ENCODE peak calls at places on chromosome 20, in four cellular contexts. J is nephron progenitor cell, Y is fibroblast of mammary gland, I is posterior vena cava. C is an unnamed sample.

GRCh38 chr20:59632426-59633113 is 28.2 kb downstream of the PHACTR3 start:
- DNase-seq in Y (no peak), J (no peak), I (peak), C (no peak)

GRCh38 chr20:48618052-48618451 is 209.7 kb downstream of the PREX1 start:
- DNase-seq in Y (no peak), I (peak), J (no peak), C (no peak)

GRCh38 chr20:23122959-23123655 is 37.0 kb upstream of the CD93 start:
- DNase-seq in J (no peak), Y (no peak), I (no peak), C (no peak)

GRCh38 chr20:39117486-39117885 is 155.3 kb downstream of the DHX35 start:
- DNase-seq in J (no peak), I (no peak), Y (peak), C (no peak)

GRCh38 chr20:39607124-39607523 is 645.0 kb downstream of the DHX35 start:
- DNase-seq in J (no peak), Y (peak), I (no peak), C (no peak)

GRCh38 chr20:62951143-62951895 is 1.2 kb upstream of the SLC17A9 start:
- DNase-seq in J (no peak), Y (no peak), I (no peak), C (no peak)

GRCh38 chr20:3177746-3178477 is 4.6 kb upstream of the LZTS3 start:
- DNase-seq in I (peak), J (no peak), Y (no peak), C (no peak)

GRCh38 chr20:37938181-37938775 is 35.4 kb downstream of the VSTM2L start:
- DNase-seq in J (no peak), I (no peak), Y (no peak), C (no peak)

GRCh38 chr20:31948008-31948407 is 3.8 kb downstream of the PDRG1 start:
- DNase-seq in I (no peak), Y (peak), J (no peak), C (no peak)

GRCh38 chr20:44610313-44610965 is 28.1 kb downstream of the PKIG start:
- DNase-seq in Y (no peak), J (no peak), I (no peak), C (peak)

GRCh38 chr20:46004813-46005505 is 3.7 kb upstream of the MMP9 start:
- DNase-seq in Y (no peak), I (no peak), J (no peak), C (peak)

GRCh38 chr20:61917459-61917858 is 148.2 kb downstream of the TAF4 start:
- DNase-seq in Y (no peak), J (no peak), I (no peak), C (no peak)

GRCh38 chr20:2707353-2708072 is 14.9 kb downstream of the EBF4 start:
- DNase-seq in I (no peak), J (no peak), Y (no peak), C (no peak)

GRCh38 chr20:53738945-53739798 is 145.5 kb upstream of the ZNF217 start:
- DNase-seq in J (no peak), I (no peak), Y (no peak), C (no peak)

GRCh38 chr20:35001596-35002362 is 46.1 kb downstream of the MYH7B start:
- DNase-seq in I (no peak), Y (no peak), J (no peak), C (no peak)

GRCh38 chr20:32501709-32502108 is 83.4 kb downstream of the NOL4L start:
- DNase-seq in J (no peak), I (no peak), Y (peak), C (no peak)

GRCh38 chr20:53989401-53989800 is 81.0 kb downstream of the BCAS1 start:
- DNase-seq in Y (no peak), I (no peak), J (no peak), C (no peak)

GRCh38 chr20:36017034-36017951 is 48.9 kb downstream of the CNBD2 start:
- DNase-seq in J (no peak), I (peak), Y (peak), C (no peak)

GRCh38 chr20:38209054-38209675 is 44.1 kb upstream of the TGM2 start:
- DNase-seq in Y (no peak), J (no peak), I (peak), C (no peak)

GRCh38 chr20:20317195-20318113 is 50.5 kb upstream of the INSM1 start:
- DNase-seq in I (no peak), Y (no peak), J (no peak), C (no peak)

GRCh38 chr20:49981218-49982071 is 1.3 kb upstream of the SNAI1 start:
- DNase-seq in J (no peak), Y (no peak), I (no peak), C (no peak)

GRCh38 chr20:44017905-44018683 is 103.4 kb downstream of the TOX2 start:
- DNase-seq in J (no peak), Y (peak), I (no peak), C (no peak)

GRCh38 chr20:40897177-40897700 is 131.4 kb upstream of the TOP1 start:
- DNase-seq in J (peak), Y (peak), I (no peak), C (no peak)

GRCh38 chr20:64112691-64113443 is 5.5 kb upstream of the NPBWR2 start:
- DNase-seq in Y (no peak), I (peak), J (no peak), C (no peak)

GRCh38 chr20:44176833-44177533 is 10.0 kb downstream of the JPH2 start:
- DNase-seq in J (no peak), Y (no peak), I (no peak), C (no peak)

GRCh38 chr20:58638467-58639181 is 12.5 kb upstream of the STX16 start:
- DNase-seq in J (no peak), I (no peak), Y (no peak), C (no peak)

GRCh38 chr20:62516345-62516744 is 40.5 kb upstream of the GATA5 start:
- DNase-seq in J (no peak), Y (no peak), I (no peak), C (no peak)

GRCh38 chr20:59703046-59703445 is 98.7 kb downstream of the PHACTR3 start:
- DNase-seq in I (no peak), J (no peak), Y (no peak), C (no peak)

GRCh38 chr20:33175123-33175522 is 7.2 kb downstream of the BPIFA2 start:
- DNase-seq in Y (no peak), I (no peak), J (no peak), C (no peak)

GRCh38 chr20:34703573-34704176 is 469 bp upstream of the TP53INP2 start:
- DNase-seq in I (no peak), J (peak), Y (peak), C (peak)

GRCh38 chr20:57650266-57650665 is 30.0 kb upstream of the ZBP1 start:
- DNase-seq in Y (no peak), I (peak), J (no peak), C (no peak)

GRCh38 chr20:62426678-62427077 is 661 bp downstream of the RBBP8NL start:
- DNase-seq in I (no peak), J (peak), Y (no peak), C (no peak)

GRCh38 chr20:60512436-60512835 is 554.2 kb downstream of the CDH26 start:
- DNase-seq in J (no peak), I (no peak), Y (peak), C (no peak)

C was measured in central memory CD4-positive, alpha-beta T cell.